ENCODE peak calls at places on chromosomes 6 and 20, in four cellular contexts. One of them, this sample, is unnamed.

GRCh38 chr20:44552950-44553908 is 29.1 kb upstream of the PKIG start:
- DNase-seq in HL-60: no peak
- DNase-seq in CD4-positive, alpha-beta T cell: no peak
- DNase-seq in brain microvascular endothelial cell: peak
- DNase-seq in this sample: no peak

GRCh38 chr6:116975600-116975999 is 98.6 kb downstream of the RFX6 start:
- DNase-seq in HL-60: no peak
- DNase-seq in CD4-positive, alpha-beta T cell: no peak
- DNase-seq in brain microvascular endothelial cell: no peak
- DNase-seq in this sample: no peak

GRCh38 chr20:61684136-61684535 is 381.5 kb downstream of the TAF4 start:
- DNase-seq in HL-60: no peak
- DNase-seq in CD4-positive, alpha-beta T cell: no peak
- DNase-seq in brain microvascular endothelial cell: no peak
- DNase-seq in this sample: no peak

GRCh38 chr20:13458860-13459451 is 179.8 kb downstream of the TASP1 start:
- DNase-seq in HL-60: no peak
- DNase-seq in CD4-positive, alpha-beta T cell: no peak
- DNase-seq in brain microvascular endothelial cell: peak
- DNase-seq in this sample: no peak

GRCh38 chr6:20377623-20378265 is 23.9 kb upstream of the E2F3 start:
- DNase-seq in HL-60: no peak
- DNase-seq in CD4-positive, alpha-beta T cell: no peak
- DNase-seq in brain microvascular endothelial cell: peak
- DNase-seq in this sample: no peak

GRCh38 chr6:38578075-38578474 is 61.7 kb downstream of the BTBD9 start:
- DNase-seq in HL-60: no peak
- DNase-seq in CD4-positive, alpha-beta T cell: no peak
- DNase-seq in brain microvascular endothelial cell: no peak
- DNase-seq in this sample: no peak

GRCh38 chr20:18056174-18057105 is 1.3 kb downstream of the OVOL2 start:
- DNase-seq in HL-60: no peak
- DNase-seq in CD4-positive, alpha-beta T cell: no peak
- DNase-seq in brain microvascular endothelial cell: no peak
- DNase-seq in this sample: peak

GRCh38 chr6:20640181-20640580 is 105.9 kb downstream of the CDKAL1 start:
- DNase-seq in HL-60: no peak
- DNase-seq in CD4-positive, alpha-beta T cell: no peak
- DNase-seq in brain microvascular endothelial cell: no peak
- DNase-seq in this sample: no peak

GRCh38 chr6:180295-180694 is 112.0 kb upstream of the DUSP22 start:
- DNase-seq in HL-60: no peak
- DNase-seq in CD4-positive, alpha-beta T cell: no peak
- DNase-seq in brain microvascular endothelial cell: no peak
- DNase-seq in this sample: no peak

GRCh38 chr20:11389188-11389587 is 528.5 kb upstream of the BTBD3 start:
- DNase-seq in HL-60: no peak
- DNase-seq in CD4-positive, alpha-beta T cell: no peak
- DNase-seq in brain microvascular endothelial cell: no peak
- DNase-seq in this sample: no peak

GRCh38 chr6:141110486-141110885 is 1022.2 kb upstream of the GJE1 start:
- DNase-seq in HL-60: no peak
- DNase-seq in CD4-positive, alpha-beta T cell: no peak
- DNase-seq in brain microvascular endothelial cell: no peak
- DNase-seq in this sample: no peak

GRCh38 chr20:63964412-63964811 is 5.3 kb downstream of the ZNF512B start:
- DNase-seq in HL-60: no peak
- DNase-seq in CD4-positive, alpha-beta T cell: no peak
- DNase-seq in brain microvascular endothelial cell: no peak
- DNase-seq in this sample: no peak

GRCh38 chr6:3841711-3842565 is 7.2 kb upstream of the FAM50B start:
- DNase-seq in HL-60: no peak
- DNase-seq in CD4-positive, alpha-beta T cell: no peak
- DNase-seq in brain microvascular endothelial cell: peak
- DNase-seq in this sample: no peak

GRCh38 chr6:41939848-41940758 is 1.5 kb downstream of the CCND3 start:
- DNase-seq in HL-60: peak
- DNase-seq in CD4-positive, alpha-beta T cell: no peak
- DNase-seq in brain microvascular endothelial cell: no peak
- DNase-seq in this sample: peak

GRCh38 chr6:69835414-69836179 is 30.8 kb upstream of the COL19A1 start:
- DNase-seq in HL-60: no peak
- DNase-seq in CD4-positive, alpha-beta T cell: no peak
- DNase-seq in brain microvascular endothelial cell: peak
- DNase-seq in this sample: no peak

GRCh38 chr20:49400410-49400809 is 82.1 kb downstream of the KCNB1 start:
- DNase-seq in HL-60: no peak
- DNase-seq in CD4-positive, alpha-beta T cell: no peak
- DNase-seq in brain microvascular endothelial cell: no peak
- DNase-seq in this sample: no peak

GRCh38 chr6:49327005-49327404 is 136.0 kb downstream of the MMUT start:
- DNase-seq in HL-60: no peak
- DNase-seq in CD4-positive, alpha-beta T cell: no peak
- DNase-seq in brain microvascular endothelial cell: no peak
- DNase-seq in this sample: no peak

GRCh38 chr20:60060593-60060992 is 102.4 kb downstream of the CDH26 start:
- DNase-seq in HL-60: peak
- DNase-seq in CD4-positive, alpha-beta T cell: no peak
- DNase-seq in brain microvascular endothelial cell: no peak
- DNase-seq in this sample: no peak

GRCh38 chr6:16985484-16986284 is 116.2 kb upstream of the STMND1 start:
- DNase-seq in HL-60: no peak
- DNase-seq in CD4-positive, alpha-beta T cell: no peak
- DNase-seq in brain microvascular endothelial cell: peak
- DNase-seq in this sample: no peak

GRCh38 chr6:81465859-81466258 is 286.6 kb downstream of the TENT5A start:
- DNase-seq in HL-60: no peak
- DNase-seq in CD4-positive, alpha-beta T cell: no peak
- DNase-seq in brain microvascular endothelial cell: peak
- DNase-seq in this sample: no peak
- TF ChIP-seq CTCF in HL-60: no peak
- TF ChIP-seq CTCF in CD4-positive, alpha-beta T cell: no peak
- TF ChIP-seq CTCF in brain microvascular endothelial cell: peak
- TF ChIP-seq CTCF in this sample: peak

DNA sequence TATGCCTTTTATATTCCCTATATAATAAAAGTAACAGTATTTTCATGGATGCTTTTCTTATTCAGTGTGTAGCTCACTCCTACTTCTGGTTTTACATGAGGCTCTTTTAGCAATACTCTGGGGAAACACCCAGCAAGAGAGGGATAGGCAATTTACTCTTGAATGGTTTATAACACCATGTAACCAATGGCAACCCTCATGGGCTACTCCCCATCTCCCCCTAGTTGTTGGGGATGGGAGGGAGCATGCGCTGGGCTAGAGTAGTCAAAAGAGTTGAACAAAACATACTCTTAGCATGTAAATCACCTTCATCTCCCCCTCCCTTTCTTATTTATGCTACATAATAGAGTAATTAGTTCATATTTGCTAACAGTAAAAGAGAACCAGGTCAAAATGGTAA is 140.1 kb upstream of the LRFN2 start:
- DNase-seq in HL-60: no peak
- DNase-seq in CD4-positive, alpha-beta T cell: no peak
- DNase-seq in brain microvascular endothelial cell: no peak
- DNase-seq in this sample: no peak
- TF ChIP-seq CTCF in HL-60: no peak
- TF ChIP-seq CTCF in CD4-positive, alpha-beta T cell: no peak
- TF ChIP-seq CTCF in brain microvascular endothelial cell: peak
- TF ChIP-seq CTCF in this sample: no peak

DNA sequence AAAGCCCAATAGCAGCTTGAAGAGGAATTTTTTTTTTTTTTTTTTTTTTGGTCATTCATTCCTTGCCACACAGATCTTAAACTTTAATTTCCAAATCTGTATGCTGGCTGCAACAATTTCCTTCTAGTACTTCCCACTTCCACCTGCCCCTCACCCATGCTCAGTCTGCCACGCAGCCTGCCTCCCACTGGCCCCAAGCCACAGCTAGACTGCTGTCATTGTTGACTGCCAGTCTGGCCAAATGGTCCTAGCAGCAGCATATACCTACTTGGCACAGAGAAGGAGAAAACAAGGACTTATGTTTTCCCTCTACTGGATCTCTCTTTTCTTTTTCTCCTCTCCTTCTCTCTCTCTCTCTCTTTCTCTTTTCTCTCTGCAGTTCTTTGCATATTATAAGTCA is 118.3 kb upstream of the HEY2 start:
- DNase-seq in HL-60: no peak
- DNase-seq in CD4-positive, alpha-beta T cell: no peak
- DNase-seq in brain microvascular endothelial cell: no peak
- DNase-seq in this sample: no peak
- TF ChIP-seq CTCF in HL-60: no peak
- TF ChIP-seq CTCF in CD4-positive, alpha-beta T cell: no peak
- TF ChIP-seq CTCF in brain microvascular endothelial cell: no peak
- TF ChIP-seq CTCF in this sample: no peak

DNA sequence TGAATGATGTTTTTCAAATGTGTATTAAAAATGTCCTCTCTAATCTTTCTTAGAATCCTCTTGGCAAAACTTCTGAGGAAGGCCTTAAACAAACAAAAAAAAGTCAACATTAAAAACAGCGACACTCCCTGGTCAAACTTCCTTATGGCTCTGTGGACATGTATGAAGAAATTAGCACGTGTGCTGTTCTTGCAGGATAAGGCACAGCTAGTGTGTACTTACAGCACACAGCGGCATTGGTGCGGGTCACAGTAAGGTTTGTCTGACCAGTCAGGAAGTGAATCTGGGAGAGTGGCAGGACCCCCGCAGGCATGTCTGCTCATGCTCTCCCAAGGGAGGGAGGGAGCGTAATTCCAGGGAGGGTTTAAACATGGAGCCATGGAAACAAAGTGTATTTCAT is 38.8 kb downstream of the SLC22A1 start:
- DNase-seq in HL-60: no peak
- DNase-seq in CD4-positive, alpha-beta T cell: no peak
- DNase-seq in brain microvascular endothelial cell: peak
- DNase-seq in this sample: no peak
- TF ChIP-seq CTCF in HL-60: no peak
- TF ChIP-seq CTCF in CD4-positive, alpha-beta T cell: no peak
- TF ChIP-seq CTCF in brain microvascular endothelial cell: peak
- TF ChIP-seq CTCF in this sample: no peak

DNA sequence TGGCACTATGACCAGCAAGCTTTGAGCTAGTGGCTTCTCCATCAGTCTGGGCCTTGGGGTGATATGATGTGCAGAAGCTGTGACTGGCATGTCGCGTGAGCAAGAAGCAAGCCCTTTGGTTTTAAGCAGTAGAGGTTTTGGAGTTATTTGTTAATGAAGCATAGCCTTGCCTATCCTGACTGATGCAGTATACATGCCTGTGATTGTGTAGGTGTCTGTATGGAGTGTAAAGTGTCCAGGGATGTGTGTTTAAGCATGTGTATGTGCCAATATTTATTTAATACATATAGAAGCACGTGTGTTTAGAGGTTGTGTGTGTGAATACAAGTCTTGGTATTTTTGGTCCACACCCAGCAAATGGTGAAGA is 61.0 kb upstream of the CCDC167 start:
- DNase-seq in HL-60: no peak
- DNase-seq in CD4-positive, alpha-beta T cell: no peak
- DNase-seq in brain microvascular endothelial cell: no peak
- DNase-seq in this sample: no peak
- TF ChIP-seq CTCF in HL-60: no peak
- TF ChIP-seq CTCF in CD4-positive, alpha-beta T cell: no peak
- TF ChIP-seq CTCF in brain microvascular endothelial cell: no peak
- TF ChIP-seq CTCF in this sample: no peak

GRCh38 chr6:167567142-167568033 is 242.5 kb downstream of the TTLL2 start:
- DNase-seq in HL-60: no peak
- DNase-seq in CD4-positive, alpha-beta T cell: no peak
- DNase-seq in brain microvascular endothelial cell: no peak
- DNase-seq in this sample: no peak

GRCh38 chr6:167564416-167565250 is 239.7 kb downstream of the TTLL2 start:
- DNase-seq in HL-60: no peak
- DNase-seq in CD4-positive, alpha-beta T cell: no peak
- DNase-seq in brain microvascular endothelial cell: no peak
- DNase-seq in this sample: no peak

GRCh38 chr6:167566711-167567141 is 241.8 kb downstream of the TTLL2 start:
- DNase-seq in HL-60: no peak
- DNase-seq in CD4-positive, alpha-beta T cell: no peak
- DNase-seq in brain microvascular endothelial cell: no peak
- DNase-seq in this sample: no peak

GRCh38 chr6:167565388-167565787 is 240.5 kb downstream of the TTLL2 start:
- DNase-seq in HL-60: no peak
- DNase-seq in CD4-positive, alpha-beta T cell: no peak
- DNase-seq in brain microvascular endothelial cell: no peak
- DNase-seq in this sample: peak

DNA sequence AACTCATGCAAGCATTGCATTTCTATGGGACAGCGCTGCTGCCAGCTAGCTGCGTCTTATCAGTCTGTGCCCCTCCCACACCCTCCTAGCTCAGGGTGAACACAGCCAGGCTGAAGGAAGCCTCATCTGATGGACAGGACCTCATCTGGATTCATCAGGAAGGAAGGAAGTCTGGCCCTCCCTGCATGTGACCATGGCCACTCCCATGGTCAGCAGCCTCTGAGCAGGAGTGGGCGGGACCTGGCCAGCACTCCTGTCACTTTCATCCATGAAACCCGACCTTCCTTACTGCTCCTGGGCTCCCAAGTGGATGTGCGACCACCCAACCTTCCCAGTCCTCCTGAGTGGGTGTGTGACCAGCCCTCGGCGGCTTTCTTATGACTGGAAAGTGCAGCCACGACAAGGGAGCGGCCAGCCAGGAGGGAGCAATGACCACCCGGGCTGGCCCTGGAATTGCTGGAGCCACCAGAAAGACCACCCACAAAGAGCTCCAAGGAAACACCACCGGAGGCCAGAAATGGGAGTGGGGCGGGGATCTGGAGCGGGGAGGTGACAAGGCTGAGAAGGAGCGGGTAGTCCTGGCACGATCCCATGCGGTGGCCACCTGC is 241.1 kb downstream of the TTLL2 start:
- DNase-seq in HL-60: no peak
- DNase-seq in CD4-positive, alpha-beta T cell: no peak
- DNase-seq in brain microvascular endothelial cell: no peak
- DNase-seq in this sample: no peak
- TF ChIP-seq CTCF in HL-60: no peak
- TF ChIP-seq CTCF in CD4-positive, alpha-beta T cell: no peak
- TF ChIP-seq CTCF in brain microvascular endothelial cell: no peak
- TF ChIP-seq CTCF in this sample: no peak

GRCh38 chr6:12369781-12370262 is 79.7 kb downstream of the EDN1 start:
- DNase-seq in HL-60: peak
- DNase-seq in CD4-positive, alpha-beta T cell: no peak
- DNase-seq in brain microvascular endothelial cell: no peak
- DNase-seq in this sample: no peak
- TF ChIP-seq CTCF in HL-60: no peak
- TF ChIP-seq CTCF in CD4-positive, alpha-beta T cell: no peak
- TF ChIP-seq CTCF in brain microvascular endothelial cell: no peak
- TF ChIP-seq CTCF in this sample: no peak

GRCh38 chr6:149699150-149699549 is 18.8 kb downstream of the LATS1 start:
- DNase-seq in HL-60: no peak
- DNase-seq in CD4-positive, alpha-beta T cell: no peak
- DNase-seq in brain microvascular endothelial cell: no peak
- DNase-seq in this sample: no peak
- TF ChIP-seq CTCF in HL-60: no peak
- TF ChIP-seq CTCF in CD4-positive, alpha-beta T cell: no peak
- TF ChIP-seq CTCF in brain microvascular endothelial cell: peak
- TF ChIP-seq CTCF in this sample: no peak

DNA sequence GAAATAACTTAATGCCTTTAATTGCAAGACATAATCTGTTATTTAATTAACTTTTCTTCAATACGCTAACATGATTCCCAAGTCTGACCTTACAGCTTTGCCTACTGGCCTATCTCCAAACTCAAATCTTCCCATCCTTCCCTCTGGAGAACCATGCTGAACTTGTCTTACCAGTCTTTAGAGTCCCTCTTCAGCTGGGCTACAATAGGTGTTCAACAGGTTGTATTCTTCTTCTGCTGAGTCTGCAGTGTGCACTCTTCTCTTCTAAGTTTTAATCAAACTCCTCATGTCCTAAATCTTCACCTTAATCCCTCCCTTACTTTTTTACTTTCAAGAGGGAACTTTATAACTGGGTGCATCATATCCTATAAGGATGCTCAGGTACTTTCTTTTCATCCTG is 75.5 kb upstream of the TINAG start:
- DNase-seq in HL-60: no peak
- DNase-seq in CD4-positive, alpha-beta T cell: no peak
- DNase-seq in brain microvascular endothelial cell: no peak
- DNase-seq in this sample: no peak
- TF ChIP-seq CTCF in HL-60: no peak
- TF ChIP-seq CTCF in CD4-positive, alpha-beta T cell: no peak
- TF ChIP-seq CTCF in brain microvascular endothelial cell: no peak
- TF ChIP-seq CTCF in this sample: no peak

This sample was measured in mesothelial cell of epicardium.